ENCODE peak calls at places on chromosomes 4 and X, in nine cellular contexts. T is AG10803, U is transverse colon, N is HCT116, P is HFF-Myc, J is hepatocyte, I is astrocyte of the cerebellum, W is kidney epithelial cell, Z is mucosa of descending colon. O is an unnamed sample.

GRCh38 chr4:122481766-122482405 is 25.4 kb upstream of the IL2 start:
- DNase-seq in T (peak; percentile 62), U (no peak), N (no peak), P (no peak), J (peak; percentile 6), I (no peak), W (no peak), Z (no peak), O (no peak)

GRCh38 chr4:109078724-109079123 is 223.7 kb downstream of the COL25A1 start:
- DNase-seq in T (peak; percentile 91), U (no peak), N (no peak), P (no peak), J (no peak), I (peak; percentile 91), W (peak; percentile 35), Z (no peak), O (peak; percentile 85)

GRCh38 chr4:161419822-161420221 is 744.0 kb downstream of the FSTL5 start:
- DNase-seq in T (no peak), U (no peak), N (no peak), P (no peak), J (peak; percentile 27), I (no peak), W (no peak), Z (peak; percentile 2), O (no peak)

GRCh38 chrX:40061871-40062524 is 35.8 kb downstream of the BCOR start:
- DNase-seq in T (no peak), U (no peak), N (no peak), P (no peak), J (peak; percentile 46), I (no peak), W (no peak), Z (no peak), O (no peak)

GRCh38 chr4:152090543-152090942 is 329.7 kb upstream of the GATB start:
- DNase-seq in T (peak; percentile 46), U (no peak), N (no peak), P (no peak), J (peak; percentile 56), I (no peak), W (no peak), Z (no peak), O (no peak)

GRCh38 chrX:128458888-128459287 is 406.7 kb upstream of the ACTRT1 start:
- DNase-seq in T (no peak), U (no peak), N (no peak), P (no peak), J (no peak), I (peak; percentile 22), W (peak; percentile 55), Z (no peak), O (peak; percentile 9)

GRCh38 chr4:111213520-111213919 is 590.6 kb upstream of the PITX2 start:
- DNase-seq in T (peak; percentile 74), U (no peak), N (no peak), P (no peak), J (peak; percentile 16), I (no peak), W (no peak), Z (no peak), O (no peak)

GRCh38 chr4:104491396-104491821 is 3.3 kb downstream of the CXXC4 start:
- DNase-seq in T (peak; percentile 0), U (peak; percentile 47), N (no peak), P (no peak), J (peak; percentile 74), I (no peak), W (no peak), Z (peak; percentile 59), O (no peak)

GRCh38 chr4:185238261-185238681 is 28.9 kb downstream of the SNX25 start:
- DNase-seq in T (peak; percentile 77), U (no peak), N (no peak), P (no peak), J (no peak), I (no peak), W (no peak), Z (no peak), O (peak; percentile 36)

GRCh38 chr4:188984518-188984917 is 845.3 kb downstream of the TRIML1 start:
- DNase-seq in T (no peak), U (no peak), N (no peak), P (no peak), J (no peak), I (no peak), W (no peak), Z (no peak), O (no peak)

GRCh38 chr4:87839309-87839946 is 6.7 kb downstream of the MEPE start:
- DNase-seq in T (peak; percentile 59), U (no peak), N (no peak), P (no peak), J (peak; percentile 61), I (peak; percentile 12), W (no peak), Z (peak; percentile 18), O (no peak)

GRCh38 chrX:148380107-148380506 is 120.3 kb upstream of the AFF2 start:
- DNase-seq in T (no peak), U (no peak), N (no peak), P (no peak), J (no peak), I (no peak), W (no peak), Z (no peak), O (no peak)

GRCh38 chrX:148380614-148381561 is 119.5 kb upstream of the AFF2 start:
- DNase-seq in T (peak; percentile 21), U (peak; percentile 11), N (no peak), P (no peak), J (peak; percentile 19), I (no peak), W (peak; percentile 21), Z (peak; percentile 13), O (peak; percentile 8)

GRCh38 chrX:148385471-148385870 is 114.9 kb upstream of the AFF2 start:
- DNase-seq in T (no peak), U (no peak), N (no peak), P (no peak), J (no peak), I (no peak), W (no peak), Z (no peak), O (no peak)

GRCh38 chrX:148382983-148383382 is 117.4 kb upstream of the AFF2 start:
- DNase-seq in T (no peak), U (no peak), N (no peak), P (no peak), J (no peak), I (no peak), W (no peak), Z (no peak), O (no peak)

DNA sequence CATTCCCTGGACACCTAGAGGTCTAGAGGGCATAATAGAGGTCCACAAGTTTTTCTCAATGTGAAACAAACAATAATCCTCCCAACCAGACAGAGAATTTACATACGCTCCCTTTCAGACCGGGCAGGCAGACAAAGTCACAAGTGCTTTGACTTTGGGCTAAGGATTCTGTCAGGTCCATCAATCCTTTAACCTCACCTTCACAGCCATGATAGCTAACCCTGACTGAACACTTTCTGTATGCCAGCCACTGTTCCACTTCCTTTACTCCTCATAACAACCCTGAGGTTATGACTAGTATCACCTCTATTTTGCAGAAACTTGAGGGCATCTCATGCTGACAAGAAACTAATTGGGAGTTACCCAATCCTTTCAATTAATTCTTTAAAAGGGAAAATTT is 118.8 kb upstream of the AFF2 start:
- DNase-seq in T (no peak), U (no peak), N (no peak), P (no peak), J (no peak), I (no peak), W (no peak), Z (no peak), O (no peak)
- H3K4me3 ChIP-seq in T (no peak overlapping the region), U (no peak overlapping the region), N (no peak overlapping the region), P (no peak overlapping the region), J (no peak overlapping the region), I (no peak overlapping the region), W (no peak overlapping the region), Z (no peak overlapping the region), O (no peak overlapping the region)

DNA sequence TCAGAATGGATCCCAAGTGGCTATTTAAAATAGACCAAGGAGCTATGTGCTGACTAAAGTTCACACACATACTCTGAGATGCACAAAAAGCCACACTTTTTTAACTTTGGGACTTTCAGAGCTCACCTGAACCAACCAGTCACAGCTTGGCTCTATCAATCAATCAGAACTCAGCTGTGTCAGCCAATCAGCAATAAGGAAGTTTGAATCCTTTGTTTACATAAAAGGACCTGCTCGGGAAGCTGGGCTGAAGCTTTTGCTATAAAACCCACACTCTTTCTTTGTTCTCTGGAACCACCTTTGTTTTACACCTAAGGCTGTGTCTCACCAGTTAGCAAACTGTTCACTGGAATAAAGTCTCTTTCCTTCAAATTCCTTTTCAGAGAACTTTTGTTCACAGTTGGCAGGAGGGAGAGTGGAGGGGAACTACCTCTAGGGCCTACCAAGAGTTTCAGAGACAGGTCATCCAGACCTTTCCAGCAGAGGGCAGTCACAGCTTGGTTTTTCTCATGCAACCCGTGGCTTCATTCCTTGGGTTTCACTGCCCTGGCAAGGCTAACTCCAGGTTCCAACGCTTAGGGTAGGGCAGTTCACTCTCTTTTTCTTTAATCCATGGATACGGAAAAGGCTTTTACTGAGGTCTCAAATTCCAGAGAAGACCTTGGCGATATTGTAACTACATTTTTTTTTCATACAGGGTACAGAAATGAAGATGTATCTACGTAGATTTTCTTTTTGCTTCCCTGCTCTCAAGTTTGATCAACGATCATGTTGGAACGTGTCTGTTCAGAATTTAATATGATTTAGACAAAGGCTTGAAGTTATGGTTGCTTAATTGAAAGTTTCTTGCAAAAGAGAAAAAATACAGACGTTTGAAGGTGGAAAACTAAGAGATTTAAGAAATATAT is 80.7 kb downstream of the GPRIN3 start:
- DNase-seq in T (peak; percentile 73), U (peak; percentile 89), N (peak; percentile 82), P (peak; percentile 63), J (peak; percentile 88), I (peak; percentile 70), W (peak; percentile 45), Z (peak; percentile 97), O (peak; percentile 43)
- H3K4me3 ChIP-seq in T (no peak overlapping the region), U (no peak overlapping the region), N (no peak overlapping the region), P (no peak overlapping the region), J (no peak overlapping the region), I (no peak overlapping the region), W (no peak overlapping the region), Z (no peak overlapping the region), O (no peak overlapping the region)

GRCh38 chr4:102988429-102989020 is 31.0 kb downstream of the SLC9B1 start:
- DNase-seq in T (no peak), U (no peak), N (no peak), P (no peak), J (no peak), I (no peak), W (no peak), Z (no peak), O (no peak)
- H3K4me3 ChIP-seq in T (no peak overlapping the region), U (no peak overlapping the region), N (no peak overlapping the region), P (no peak overlapping the region), J (no peak overlapping the region), I (no peak overlapping the region), W (no peak overlapping the region), Z (peak overlapping the region; percentile 6), O (no peak overlapping the region)

GRCh38 chrX:130497531-130497930 is 95.7 kb downstream of the RBMX2 start:
- DNase-seq in T (no peak), U (no peak), N (no peak), P (no peak), J (no peak), I (no peak), W (no peak), Z (no peak), O (no peak)
- H3K4me3 ChIP-seq in T (no peak overlapping the region), U (no peak overlapping the region), N (no peak overlapping the region), P (no peak overlapping the region), J (no peak overlapping the region), I (no peak overlapping the region), W (no peak overlapping the region), Z (no peak overlapping the region), O (no peak overlapping the region)

DNA sequence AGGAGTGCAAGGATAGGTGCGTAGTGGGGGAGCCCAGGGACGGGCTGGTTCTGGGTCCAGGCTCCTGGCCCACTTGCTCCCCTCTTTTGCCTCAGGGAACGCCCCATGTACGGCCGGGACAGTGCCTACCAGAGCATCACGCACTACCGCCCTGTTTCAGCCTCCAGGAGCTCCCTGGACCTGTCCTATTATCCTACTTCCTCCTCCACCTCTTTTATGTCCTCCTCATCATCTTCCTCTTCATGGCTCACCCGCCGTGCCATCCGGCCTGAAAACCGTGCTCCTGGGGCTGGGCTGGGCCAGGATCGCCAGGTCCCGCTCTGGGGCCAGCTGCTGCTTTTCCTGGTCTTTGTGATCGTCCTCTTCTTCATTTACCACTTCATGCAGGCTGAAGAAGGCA is 1.7 kb downstream of the EMD start:
- DNase-seq in T (no peak), U (no peak), N (no peak), P (no peak), J (no peak), I (no peak), W (no peak), Z (no peak), O (no peak)
- H3K4me3 ChIP-seq in T (peak overlapping the region; percentile 74), U (no peak overlapping the region), N (peak overlapping the region; percentile 84), P (peak overlapping the region; percentile 74), J (no peak overlapping the region), I (peak overlapping the region; percentile 71), W (no peak overlapping the region), Z (no peak overlapping the region), O (peak overlapping the region; percentile 71)